ENCODE peak calls at places on chromosome 15, in five cellular contexts. L is thoracic aorta, T is HFFc6, N is epithelial cell of esophagus, F is GM12865. R is an unnamed sample.

GRCh38 chr15:73283341-73283962 is 85.3 kb downstream of the HCN4 start:
- DNase-seq in F (no peak), N (no peak), L (no peak), T (no peak), R (no peak)

GRCh38 chr15:93028632-93029612 is 60.1 kb downstream of the RGMA start:
- DNase-seq in L (peak), F (no peak), T (peak), N (peak), R (no peak)

GRCh38 chr15:40097096-40097967 is 11.3 kb downstream of the BMF start:
- DNase-seq in F (peak), L (no peak), T (no peak), N (no peak), R (no peak)

GRCh38 chr15:58565620-58566019 is 133.8 kb downstream of the LIPC start:
- DNase-seq in N (no peak), L (no peak), F (no peak), T (no peak), R (no peak)

GRCh38 chr15:29452881-29453731 is 183.5 kb upstream of the NSMCE3 start:
- DNase-seq in F (no peak), N (no peak), L (no peak), T (no peak), R (no peak)

GRCh38 chr15:66211670-66212455 is 41.7 kb downstream of the MEGF11 start:
- DNase-seq in N (no peak), L (no peak), T (no peak), F (no peak), R (no peak)

GRCh38 chr15:88385078-88385700 is 82.0 kb downstream of the MRPL46 start:
- DNase-seq in N (peak), L (no peak), F (no peak), T (peak), R (no peak)

GRCh38 chr15:32677238-32677750 is 35.8 kb downstream of the SCG5 start:
- DNase-seq in F (no peak), L (no peak), T (no peak), N (no peak), R (no peak)

GRCh38 chr15:52438047-52438446 is 90.6 kb downstream of the MYO5A start:
- DNase-seq in T (no peak), L (no peak), F (no peak), N (peak), R (no peak)

GRCh38 chr15:66323312-66323928 is 30.1 kb downstream of the DIS3L start:
- DNase-seq in F (no peak), L (no peak), N (no peak), T (no peak), R (no peak)

GRCh38 chr15:42854576-42854975 is 66.0 kb downstream of the TTBK2 start:
- DNase-seq in T (no peak), N (no peak), F (no peak), L (no peak), R (no peak)

GRCh38 chr15:98787936-98788757 is 139.8 kb downstream of the IGF1R start:
- DNase-seq in L (no peak), N (peak), F (no peak), T (no peak), R (no peak)

GRCh38 chr15:77507911-77508310 is 87.2 kb downstream of the HMG20A start:
- DNase-seq in T (no peak), F (no peak), L (no peak), N (no peak), R (no peak)

GRCh38 chr15:43794269-43795037 is 2.3 kb downstream of the SERF2 start:
- DNase-seq in F (no peak), N (no peak), L (no peak), T (peak), R (no peak)

GRCh38 chr15:40443846-40444245 is 3.1 kb downstream of the BAHD1 start:
- DNase-seq in T (no peak), F (no peak), L (no peak), N (no peak), R (no peak)

GRCh38 chr15:78682693-78683410 is 41.8 kb upstream of the CHRNB4 start:
- DNase-seq in F (no peak), T (no peak), N (no peak), L (no peak), R (no peak)

GRCh38 chr15:69451951-69452701 is 492 bp upstream of the RPLP1 start:
- DNase-seq in F (peak), T (peak), N (peak), L (no peak), R (peak)

GRCh38 chr15:57355259-57355658 is 21.0 kb upstream of the CGNL1 start:
- DNase-seq in T (no peak), L (no peak), N (no peak), F (no peak), R (no peak)

GRCh38 chr15:61169275-61169903 is 59.7 kb downstream of the RORA start:
- DNase-seq in N (no peak), T (no peak), F (no peak), L (no peak), R (no peak)

DNA sequence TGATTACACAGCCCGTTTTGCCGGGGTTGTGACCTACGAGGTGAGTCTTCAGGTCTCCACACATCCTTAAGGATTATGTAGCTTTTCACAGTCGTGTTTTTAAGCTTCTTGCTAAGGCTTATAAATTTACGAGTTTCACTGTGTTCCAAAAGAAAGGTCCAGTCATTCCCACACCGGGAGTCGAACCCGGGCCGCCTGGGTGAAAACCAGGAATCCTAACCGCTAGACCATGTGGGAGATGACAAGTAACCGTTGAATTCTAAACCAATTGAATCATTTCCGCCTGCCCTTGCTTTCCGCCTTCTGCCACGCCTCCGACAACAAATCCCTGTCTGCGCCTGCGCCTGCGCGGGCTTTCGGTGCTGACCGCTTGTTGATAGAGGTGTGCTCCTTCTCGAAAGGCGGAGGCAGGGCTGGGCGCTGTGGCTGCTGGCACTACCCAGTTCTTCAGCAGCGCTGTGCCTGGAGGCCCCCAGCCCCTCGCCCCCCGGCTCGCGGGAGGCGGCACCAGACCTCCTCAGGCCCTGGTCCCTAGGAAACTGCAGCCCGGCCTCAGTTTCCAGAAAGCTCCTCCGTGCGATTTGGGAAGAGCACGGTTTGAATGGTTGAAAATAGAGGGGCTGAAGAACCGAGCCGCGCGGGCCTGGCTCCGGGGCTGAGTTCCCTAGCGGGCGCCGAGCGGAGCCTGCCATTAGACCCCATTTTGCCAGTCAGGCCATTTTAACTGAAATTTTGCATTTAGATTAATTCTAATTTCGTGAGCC is 219.1 kb upstream of the ATP10A start:
- DNase-seq in L (peak), F (peak), T (peak), N (peak), R (peak)
- TF ChIP-seq CTCF in L (peak), F (no peak), T (no peak), N (no peak), R (no peak)

GRCh38 chr15:96254168-96254567 is 76.3 kb upstream of the NR2F2 start:
- DNase-seq in F (no peak), L (no peak), N (peak), T (peak), R (no peak)
- TF ChIP-seq CTCF in F (no peak), L (no peak), N (no peak), T (no peak), R (no peak)

DNA sequence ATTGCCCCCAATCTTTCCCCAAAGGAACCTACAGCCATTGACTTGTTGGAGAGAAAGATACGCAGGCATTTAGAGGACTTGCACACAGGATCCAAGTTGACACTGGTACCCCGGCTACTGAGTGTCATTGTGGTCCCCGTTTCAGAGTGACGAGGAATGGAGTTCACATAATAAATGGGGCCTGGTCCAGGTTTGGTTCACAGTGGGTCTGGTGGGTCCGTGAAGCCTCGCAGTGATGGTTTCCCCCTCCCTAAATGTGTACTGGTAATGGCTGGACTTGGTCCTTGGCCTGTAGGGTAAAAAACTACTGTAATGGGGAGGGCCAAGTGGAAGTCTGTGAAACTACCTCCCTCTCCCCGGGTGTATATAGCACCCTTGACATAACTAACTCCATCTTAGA is 232.1 kb upstream of the LYSMD4 start:
- DNase-seq in F (no peak), N (no peak), T (no peak), L (no peak), R (no peak)
- TF ChIP-seq CTCF in F (no peak), N (no peak), T (no peak), L (no peak), R (no peak)

GRCh38 chr15:101182215-101182614 is 69.6 kb downstream of the CHSY1 start:
- DNase-seq in F (no peak), N (no peak), L (no peak), T (no peak), R (no peak)

GRCh38 chr15:101183226-101183925 is 68.5 kb downstream of the CHSY1 start:
- DNase-seq in F (no peak), N (no peak), T (no peak), L (no peak), R (no peak)

GRCh38 chr15:101180620-101181307 is 71.1 kb downstream of the CHSY1 start:
- DNase-seq in L (no peak), N (no peak), T (no peak), F (no peak), R (no peak)

GRCh38 chr15:101179341-101180153 is 72.3 kb downstream of the CHSY1 start:
- DNase-seq in F (no peak), N (no peak), T (peak), L (no peak), R (no peak)

DNA sequence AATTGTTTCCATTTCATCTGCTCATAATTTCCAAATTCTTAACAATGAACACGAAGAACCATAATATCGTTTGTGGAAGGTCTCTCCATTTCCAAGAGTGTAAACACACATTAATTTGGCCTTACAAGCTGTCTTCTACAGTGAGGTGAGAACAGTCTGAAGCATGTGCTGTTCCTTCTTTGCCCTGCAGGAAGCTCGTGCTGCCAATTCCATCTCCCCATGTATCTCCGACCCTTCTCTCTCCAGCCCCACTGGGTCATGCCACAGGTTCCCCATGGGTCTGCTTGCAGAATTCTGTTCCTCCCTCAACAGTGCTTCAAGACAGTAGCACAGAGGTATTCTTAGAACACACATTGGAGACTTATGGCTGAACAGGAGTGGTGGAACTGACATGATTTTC is 70.5 kb downstream of the CHSY1 start:
- DNase-seq in F (no peak), L (no peak), N (no peak), T (no peak), R (no peak)
- TF ChIP-seq CTCF in F (no peak), L (no peak), N (no peak), T (no peak), R (no peak)

GRCh38 chr15:31365655-31366127 is 39.1 kb downstream of the KLF13 start:
- DNase-seq in F (peak), N (peak), T (peak), L (peak), R (peak)
- TF ChIP-seq CTCF in F (peak), N (peak), T (peak), L (peak), R (peak)

DNA sequence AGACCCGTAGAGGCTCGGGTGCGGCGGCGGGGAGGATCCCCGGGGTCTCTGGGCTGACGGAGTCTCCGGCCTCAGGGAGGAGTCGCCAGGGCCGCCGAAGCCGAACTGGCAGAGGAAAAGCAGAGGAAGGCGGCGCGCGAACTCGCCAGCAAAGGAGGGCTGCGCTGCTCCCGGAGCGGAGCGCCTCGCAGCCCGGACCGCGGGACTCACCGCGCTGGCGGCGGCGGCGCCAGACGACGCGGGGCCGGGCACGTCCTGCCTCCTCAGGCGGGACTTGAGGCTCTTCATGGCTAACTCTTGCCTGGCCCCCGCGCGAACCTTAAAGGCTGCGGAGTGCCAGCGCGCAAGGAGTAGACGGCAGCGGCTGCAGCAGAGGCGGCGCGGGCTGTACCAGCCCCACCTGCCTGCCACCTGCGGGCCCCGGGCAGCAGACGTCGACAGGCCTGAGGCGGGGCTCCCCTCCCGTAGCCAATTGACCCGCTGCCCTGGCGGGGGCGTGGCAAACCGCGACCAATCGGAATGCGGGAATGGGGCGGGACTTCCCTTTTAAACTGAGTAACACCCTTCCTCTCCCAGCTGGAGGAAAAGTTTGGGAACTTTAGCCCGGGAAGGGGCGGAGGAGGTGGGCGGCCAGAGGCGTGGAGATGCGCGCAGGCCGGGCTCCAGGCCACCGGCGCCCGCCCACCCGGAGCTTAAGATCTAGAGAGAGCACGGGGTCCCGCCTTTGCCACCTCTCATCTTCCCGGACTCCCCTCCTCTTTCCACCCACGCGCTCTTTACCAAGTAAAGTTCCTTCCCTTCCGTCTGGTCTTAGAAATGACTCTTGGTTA is at the start of gene UACA:
- DNase-seq in T (peak), F (peak), L (peak), N (peak), R (peak)
- TF ChIP-seq CTCF in T (peak), F (no peak), L (no peak), N (no peak), R (no peak)

GRCh38 chr15:65101891-65102708 is 12.9 kb downstream of the UBAP1L start:
- DNase-seq in L (no peak), F (no peak), N (no peak), T (no peak), R (no peak)
- TF ChIP-seq CTCF in L (no peak), F (no peak), N (no peak), T (peak), R (no peak)

GRCh38 chr15:79981861-79982455 is 11.0 kb upstream of the BCL2A1 start:
- DNase-seq in T (no peak), F (peak), N (no peak), L (no peak), R (no peak)
- TF ChIP-seq CTCF in T (no peak), F (no peak), N (no peak), L (no peak), R (no peak)

GRCh38 chr15:45225506-45226273 is 26.3 kb upstream of the SLC28A2 start:
- DNase-seq in N (no peak), L (no peak), T (no peak), F (no peak), R (no peak)
- TF ChIP-seq CTCF in N (no peak), L (no peak), T (no peak), F (peak), R (no peak)